ENCODE peak calls at places on chromosomes 3 and 15, in five cellular contexts. W is anterior cingulate cortex, S is GM04504, R is fibroblast of mammary gland, H is ovary. D is an unnamed sample.

GRCh38 chr3:70606018-70606417 is 293.6 kb upstream of the MDFIC2 start:
- DNase-seq in W (no peak), S (no peak), R (no peak), H (no peak), D (no peak)

GRCh38 chr15:70488002-70488605 is 275.3 kb downstream of the UACA start:
- DNase-seq in W (peak; percentile 52), S (no peak), R (peak; percentile 80), H (peak; percentile 77), D (peak; percentile 83)

GRCh38 chr3:126816956-126817777 is 113.1 kb downstream of the CHCHD6 start:
- DNase-seq in W (no peak), S (no peak), R (peak; percentile 21), H (no peak), D (no peak)

GRCh38 chr15:39907216-39907615 is 12.8 kb downstream of the GPR176 start:
- DNase-seq in W (no peak), S (no peak), R (no peak), H (no peak), D (no peak)

GRCh38 chr3:120743556-120744195 is 1.1 kb downstream of the GTF2E1 start:
- DNase-seq in W (no peak), S (no peak), R (peak; percentile 86), H (no peak), D (no peak)

GRCh38 chr15:58980351-58980939 is 7.0 kb upstream of the RNF111 start:
- DNase-seq in W (no peak), S (no peak), R (peak; percentile 64), H (no peak), D (no peak)

GRCh38 chr15:57340673-57341259 is 35.5 kb upstream of the CGNL1 start:
- DNase-seq in W (no peak), S (no peak), R (peak; percentile 67), H (peak; percentile 64), D (no peak)

GRCh38 chr3:118817748-118818165 is 216.9 kb downstream of the IGSF11 start:
- DNase-seq in W (peak; percentile 5), S (peak; percentile 12), R (peak; percentile 56), H (no peak), D (no peak)

GRCh38 chr15:90044916-90045371 is 43.8 kb downstream of the ZNF710 start:
- DNase-seq in W (no peak), S (no peak), R (no peak), H (no peak), D (no peak)

GRCh38 chr3:190718097-190718496 is 144.4 kb downstream of the GMNC start:
- DNase-seq in W (no peak), S (no peak), R (peak; percentile 21), H (no peak), D (no peak)

GRCh38 chr15:77773003-77773402 is 140.3 kb upstream of the LINGO1 start:
- DNase-seq in W (no peak), S (no peak), R (no peak), H (no peak), D (no peak)

GRCh38 chr15:83658406-83658805 is 4.5 kb downstream of the ADAMTSL3 start:
- DNase-seq in W (no peak), S (no peak), R (no peak), H (no peak), D (no peak)

GRCh38 chr3:18295171-18295920 is 129.8 kb downstream of the SATB1 start:
- DNase-seq in W (no peak), S (peak; percentile 28), R (peak; percentile 56), H (no peak), D (no peak)

GRCh38 chr3:190545260-190545659 is 31.4 kb downstream of the IL1RAP start:
- DNase-seq in W (no peak), S (no peak), R (no peak), H (no peak), D (no peak)

GRCh38 chr15:95016511-95017219 is 785.3 kb downstream of the MCTP2 start:
- DNase-seq in W (no peak), S (no peak), R (peak; percentile 6), H (no peak), D (no peak)

GRCh38 chr3:189685854-189686253 is 54.7 kb downstream of the TP63 start:
- DNase-seq in W (no peak), S (peak; percentile 74), R (peak; percentile 72), H (no peak), D (no peak)

GRCh38 chr3:133457465-133458067 is 57.7 kb downstream of the BFSP2 start:
- DNase-seq in W (no peak), S (no peak), R (peak; percentile 30), H (no peak), D (no peak)

GRCh38 chr15:72375501-72375845 is 341 bp downstream of the HEXA start:
- DNase-seq in W (no peak), S (no peak), R (no peak), H (no peak), D (peak; percentile 54)

GRCh38 chr3:106438916-106439315 is 570.1 kb upstream of the CBLB start:
- DNase-seq in W (no peak), S (no peak), R (no peak), H (no peak), D (no peak)

GRCh38 chr3:184336484-184337230 is 743 bp upstream of the FAM131A start:
- DNase-seq in W (no peak), S (no peak), R (peak; percentile 83), H (no peak), D (peak; percentile 77)

GRCh38 chr3:194325424-194326165 is 25.5 kb downstream of the CPN2 start:
- DNase-seq in W (no peak), S (no peak), R (no peak), H (no peak), D (no peak)